ENCODE peak calls at places on chromosomes 7 and 10, in five cellular contexts. S, R, M, Y and N are unnamed samples. For H3K4me1 and H3K9me3, the result is how much of the 10 kb centered on the place peaks cover.

GRCh38 chr10:126481181-126481580 is 92.9 kb upstream of the ADAM12 start:
- DNase-seq in S (no peak), R (no peak), M (no peak), Y (no peak), N (no peak)

GRCh38 chr10:6406220-6407033 is 173.6 kb downstream of the PRKCQ start:
- DNase-seq in S (peak), R (no peak), M (peak), Y (no peak), N (no peak)

GRCh38 chr10:96524745-96525144 is 11.0 kb upstream of the TLL2 start:
- DNase-seq in S (no peak), R (no peak), M (no peak), Y (no peak), N (no peak)

GRCh38 chr10:75926763-75927162 is 495.3 kb downstream of the LRMDA start:
- DNase-seq in S (peak), R (peak), M (no peak), Y (no peak), N (peak)

GRCh38 chr10:11295492-11295891 is 277.8 kb downstream of the CELF2 start:
- DNase-seq in S (no peak), R (no peak), M (no peak), Y (no peak), N (no peak)

GRCh38 chr7:27032843-27033242 is 63.0 kb downstream of the HOXA1 start:
- DNase-seq in S (no peak), R (no peak), M (no peak), Y (no peak), N (no peak)

GRCh38 chr7:22565315-22565811 is 65.4 kb upstream of the STEAP1B start:
- DNase-seq in S (no peak), R (no peak), M (no peak), Y (no peak), N (no peak)

GRCh38 chr7:96253441-96253840 is 68.5 kb downstream of the SLC25A13 start:
- DNase-seq in S (no peak), R (no peak), M (no peak), Y (no peak), N (no peak)

GRCh38 chr10:71472466-71472865 is 75.7 kb downstream of the CDH23 start:
- DNase-seq in S (no peak), R (no peak), M (no peak), Y (no peak), N (no peak)

GRCh38 chr7:118041336-118041878 is 142.6 kb upstream of the LSM8 start:
- DNase-seq in S (no peak), R (no peak), M (no peak), Y (no peak), N (no peak)

GRCh38 chr10:88986549-88987242 is 3.9 kb upstream of the FAS start:
- DNase-seq in S (no peak), R (peak), M (peak), Y (peak), N (peak)

GRCh38 chr10:75402486-75403143 is 1.1 kb upstream of the ZNF503 start:
- DNase-seq in S (no peak), R (no peak), M (peak), Y (peak), N (no peak)

GRCh38 chr10:36344240-36344639 is 702.1 kb upstream of the FZD8 start:
- DNase-seq in S (no peak), R (no peak), M (no peak), Y (no peak), N (no peak)

GRCh38 chr7:98116656-98117461 is 10.2 kb downstream of the LMTK2 start:
- DNase-seq in S (no peak), R (no peak), M (no peak), Y (peak), N (no peak)

GRCh38 chr10:88810196-88810961 is 7.8 kb downstream of the LIPM start:
- DNase-seq in S (peak), R (peak), M (peak), Y (peak), N (peak)

GRCh38 chr7:78164459-78164858 is 365.9 kb downstream of the PHTF2 start:
- DNase-seq in S (no peak), R (no peak), M (no peak), Y (no peak), N (no peak)

GRCh38 chr7:1705339-1705738 is 35.3 kb downstream of the ELFN1 start:
- DNase-seq in S (no peak), R (no peak), M (no peak), Y (no peak), N (no peak)

GRCh38 chr7:103811315-103811714 is 178.1 kb downstream of the RELN start:
- DNase-seq in S (no peak), R (no peak), M (no peak), Y (no peak), N (peak)
- H3K4me1 ChIP-seq in S (under half), R (under half), M (under half), Y (under half), N (under half)

GRCh38 chr10:62343000-62343399 is 31.2 kb upstream of the ZNF365 start:
- DNase-seq in S (no peak), R (no peak), M (no peak), Y (no peak), N (no peak)
- H3K9me3 ChIP-seq in S (under half), R (under half), M (under half), Y (under half), N (under half)

GRCh38 chr10:29253096-29254029 is 35.5 kb upstream of the LYZL1 start:
- DNase-seq in S (no peak), R (no peak), M (no peak), Y (no peak), N (no peak)
- H3K4me1 ChIP-seq in S (under half), R (under half), M (under half), Y (half or more), N (under half)

DNA sequence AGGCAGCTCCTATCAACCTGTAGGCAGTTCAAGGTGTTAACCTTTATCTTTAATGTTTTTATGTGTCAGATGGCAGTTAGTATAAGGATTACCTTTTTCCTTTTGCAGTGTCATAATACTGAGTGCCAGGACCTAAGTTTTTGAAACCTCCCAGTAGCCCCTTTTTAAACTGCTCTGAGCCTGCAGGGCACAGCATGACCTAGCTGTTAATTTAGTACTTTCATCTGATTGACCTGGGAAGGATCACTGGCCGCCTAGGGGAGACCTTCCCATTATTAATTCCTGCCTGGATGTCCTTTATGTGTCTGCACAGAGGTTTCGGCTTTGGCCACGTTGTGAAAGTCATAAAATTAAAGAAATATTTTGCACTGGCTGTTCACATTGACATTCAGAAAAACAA is 290.1 kb downstream of the SDK1 start:
- DNase-seq in S (no peak), R (no peak), M (no peak), Y (no peak), N (no peak)
- H3K9me3 ChIP-seq in S (under half), R (under half), M (under half), Y (under half), N (under half)

GRCh38 chr10:103188853-103189252 is 4.2 kb downstream of the NT5C2 start:
- DNase-seq in S (no peak), R (no peak), M (no peak), Y (no peak), N (no peak)
- H3K4me1 ChIP-seq in S (under half), R (half or more), M (under half), Y (under half), N (under half)

DNA sequence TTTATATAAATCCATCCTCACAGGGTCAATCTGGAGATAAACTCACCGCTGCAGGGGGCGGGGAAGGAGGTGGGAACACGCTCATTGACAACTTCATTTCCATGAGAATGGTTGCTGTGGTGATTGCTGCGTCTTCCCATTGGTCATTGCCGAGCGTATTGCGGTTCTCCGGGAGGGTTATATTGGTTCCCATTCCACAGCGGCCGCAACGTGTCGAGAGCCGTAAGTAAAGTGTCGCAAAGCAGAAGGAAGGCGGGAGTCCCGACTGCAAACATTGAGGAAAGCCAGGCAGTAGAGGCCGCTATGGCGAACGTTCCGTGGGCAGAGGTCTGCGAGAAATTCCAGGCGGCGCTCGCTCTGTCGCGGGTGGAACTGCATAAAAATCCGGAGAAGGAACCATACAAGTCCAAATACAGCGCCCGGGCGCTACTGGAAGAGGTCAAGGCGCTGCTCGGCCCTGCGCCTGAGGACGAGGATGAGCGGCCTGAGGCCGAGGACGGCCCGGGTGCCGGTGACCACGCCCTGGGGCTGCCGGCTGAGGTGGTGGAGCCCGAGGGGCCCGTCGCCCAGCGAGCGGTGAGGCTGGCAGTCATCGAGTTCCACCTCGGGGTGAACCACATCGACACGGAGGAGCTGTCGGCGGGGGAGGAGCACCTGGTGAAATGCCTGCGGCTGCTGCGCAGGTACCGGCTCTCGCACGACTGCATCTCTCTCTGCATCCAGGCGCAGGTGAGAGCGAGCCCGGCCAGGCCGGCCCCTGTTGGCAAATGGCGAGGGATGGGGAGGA is at the start of gene KIFBP:
- DNase-seq in S (peak), R (peak), M (peak), Y (peak), N (peak)
- H3K9me3 ChIP-seq in S (under half), R (under half), M (under half), Y (under half), N (under half)

DNA sequence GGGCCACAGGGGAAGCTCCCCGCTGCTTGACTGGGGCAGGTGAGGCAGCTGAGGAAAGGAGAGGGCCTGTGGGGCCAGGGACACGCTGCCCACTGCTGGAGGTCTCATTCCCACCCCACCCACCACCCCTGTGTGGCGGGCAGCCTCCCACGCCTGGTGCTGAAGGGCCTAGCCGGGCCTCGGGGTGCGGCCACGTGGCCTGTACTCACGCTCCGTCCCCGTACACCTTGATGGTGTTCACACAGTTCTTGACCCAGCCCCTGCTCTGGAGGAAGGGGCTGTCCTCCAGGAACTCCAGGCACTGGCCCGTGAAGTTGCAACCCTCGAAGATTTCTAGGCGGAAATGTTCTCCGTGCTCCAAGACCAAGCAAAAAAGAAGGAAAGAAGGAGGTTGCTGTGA is 4.0 kb downstream of the CRYGN start:
- DNase-seq in S (no peak), R (no peak), M (no peak), Y (no peak), N (no peak)
- H3K4me1 ChIP-seq in S (under half), R (under half), M (under half), Y (under half), N (under half)